ENCODE peak calls at places on chromosomes 1 and 21, in six cellular contexts. I is SK-N-SH, T is GM12878, J is K562, B is H1, O is HepG2. W is an unnamed sample.

GRCh38 chr1:100354971-100355394 is 2.7 kb downstream of the CDC14A start:
- DNase-seq in I (no peak), T (no peak), J (no peak), B (no peak), O (peak; percentile 66), W (no peak)

GRCh38 chr1:209387969-209388329 is 195.6 kb upstream of the CAMK1G start:
- DNase-seq in I (no peak), T (no peak), J (no peak), B (no peak), O (no peak), W (no peak)

GRCh38 chr1:234861761-234862160 is 251.8 kb upstream of the IRF2BP2 start:
- DNase-seq in I (no peak), T (no peak), J (no peak), B (no peak), O (no peak), W (no peak)

GRCh38 chr1:200305806-200306205 is 104.0 kb downstream of the ZNF281 start:
- DNase-seq in I (no peak), T (peak; percentile 48), J (no peak), B (no peak), O (no peak), W (no peak)

GRCh38 chr1:209720826-209721225 is 16.2 kb downstream of the HSD11B1 start:
- DNase-seq in I (no peak), T (no peak), J (no peak), B (no peak), O (no peak), W (no peak)

GRCh38 chr1:46539968-46540367 is 11.5 kb downstream of the KNCN start:
- DNase-seq in I (no peak), T (no peak), J (no peak), B (no peak), O (no peak), W (no peak)

GRCh38 chr21:27519357-27519756 is 552.5 kb upstream of the ADAMTS5 start:
- DNase-seq in I (no peak), T (no peak), J (no peak), B (no peak), O (no peak), W (no peak)

GRCh38 chr1:207964195-207964966 is 53.5 kb upstream of the CD34 start:
- DNase-seq in I (no peak), T (no peak), J (peak; percentile 58), B (no peak), O (no peak), W (no peak)

GRCh38 chr1:112237983-112238515 is 158.0 kb upstream of the CTTNBP2NL start:
- DNase-seq in I (no peak), T (no peak), J (no peak), B (no peak), O (no peak), W (no peak)

GRCh38 chr1:18010945-18011344 is 96.7 kb upstream of the IGSF21 start:
- DNase-seq in I (no peak), T (no peak), J (no peak), B (no peak), O (no peak), W (no peak)

GRCh38 chr1:227766015-227766634 is 30.9 kb downstream of the SNAP47 start:
- DNase-seq in I (no peak), T (no peak), J (no peak), B (no peak), O (no peak), W (peak; percentile 84)

GRCh38 chr1:41322835-41323234 is 38.4 kb upstream of the FOXO6 start:
- DNase-seq in I (peak; percentile 79), T (no peak), J (peak; percentile 60), B (peak; percentile 80), O (peak; percentile 46), W (peak; percentile 67)

GRCh38 chr1:228423399-228424053 is 6.9 kb upstream of the TRIM17 start:
- DNase-seq in I (no peak), T (no peak), J (no peak), B (no peak), O (peak; percentile 67), W (no peak)

GRCh38 chr1:217003355-217003754 is 280.1 kb upstream of the ESRRG start:
- DNase-seq in I (no peak), T (no peak), J (no peak), B (no peak), O (no peak), W (no peak)

GRCh38 chr1:117048431-117049133 is 11.5 kb upstream of the TTF2 start:
- DNase-seq in I (no peak), T (no peak), J (no peak), B (no peak), O (no peak), W (no peak)

GRCh38 chr21:22444990-22445389 is 1446.8 kb downstream of the NCAM2 start:
- DNase-seq in I (peak; percentile 15), T (no peak), J (no peak), B (no peak), O (no peak), W (no peak)

GRCh38 chr1:13828454-13829151 is 128.6 kb downstream of the PRDM2 start:
- DNase-seq in I (peak; percentile 67), T (no peak), J (peak; percentile 81), B (peak; percentile 93), O (peak; percentile 23), W (no peak)

GRCh38 chr1:61100578-61100977 is 18.2 kb downstream of the NFIA start:
- DNase-seq in I (no peak), T (no peak), J (no peak), B (no peak), O (no peak), W (no peak)

GRCh38 chr1:226542623-226543103 is 5.9 kb upstream of the STUM start:
- DNase-seq in I (no peak), T (no peak), J (no peak), B (no peak), O (peak; percentile 54), W (no peak)

GRCh38 chr1:36123357-36123756 is 1.7 kb downstream of the COL8A2 start:
- DNase-seq in I (no peak), T (peak; percentile 33), J (no peak), B (no peak), O (no peak), W (peak; percentile 51)

GRCh38 chr1:19918057-19918456 is 5.4 kb downstream of the PLA2G2E start:
- DNase-seq in I (peak; percentile 86), T (peak; percentile 33), J (peak; percentile 86), B (peak; percentile 92), O (peak; percentile 74), W (peak; percentile 70)

GRCh38 chr1:86067626-86068025 is 88.9 kb downstream of the COL24A1 start:
- DNase-seq in I (no peak), T (no peak), J (no peak), B (no peak), O (no peak), W (no peak)

GRCh38 chr1:44808063-44808937 is at the start of gene BTBD19:
- DNase-seq in I (peak; percentile 93), T (no peak), J (peak; percentile 74), B (peak; percentile 84), O (peak; percentile 84), W (peak; percentile 53)

GRCh38 chr1:190338829-190339228 is 138.8 kb downstream of the BRINP3 start:
- DNase-seq in I (no peak), T (no peak), J (no peak), B (no peak), O (no peak), W (no peak)

GRCh38 chr1:95431216-95431615 is 197.2 kb downstream of the RWDD3 start:
- DNase-seq in I (no peak), T (no peak), J (no peak), B (no peak), O (no peak), W (no peak)

GRCh38 chr1:165174485-165174884 is 182.0 kb downstream of the LMX1A start:
- DNase-seq in I (no peak), T (no peak), J (no peak), B (no peak), O (no peak), W (no peak)

GRCh38 chr1:14921057-14921456 is 232.5 kb upstream of the TMEM51 start:
- DNase-seq in I (no peak), T (peak; percentile 24), J (no peak), B (no peak), O (no peak), W (no peak)
- TF ChIP-seq GABPA in I (no peak), T (no peak), J (no peak), B (no peak), O (no peak), W (no peak)

DNA sequence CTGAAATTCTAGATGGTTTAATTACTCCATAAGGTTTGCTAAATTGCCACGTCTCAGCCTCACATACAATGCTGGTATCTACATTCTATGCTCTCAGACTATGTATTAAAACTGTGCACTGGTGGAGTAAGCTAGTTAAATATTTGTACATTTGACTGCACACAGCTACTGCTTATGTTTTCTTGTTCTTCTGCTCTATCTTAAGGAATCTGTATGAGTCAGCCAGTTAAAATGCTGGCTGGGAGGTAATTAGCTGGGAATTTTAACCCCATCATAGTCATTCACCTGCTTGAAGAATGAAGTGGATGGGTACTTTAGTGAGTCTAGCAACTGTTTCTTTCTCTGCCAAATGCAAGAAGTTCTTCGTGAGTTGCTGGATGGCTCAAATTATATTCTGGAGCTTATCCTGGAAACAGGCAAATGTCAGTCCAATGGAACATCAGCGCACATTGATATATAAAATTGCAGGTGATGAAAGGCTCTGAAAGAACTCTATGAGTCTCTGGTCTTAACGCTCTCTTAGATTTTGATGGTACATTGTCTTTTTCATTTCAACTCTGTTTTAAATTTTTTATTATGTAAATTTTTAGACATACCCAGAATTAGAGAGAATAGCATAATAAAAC is 83.4 kb downstream of the BACH1 start:
- DNase-seq in I (no peak), T (no peak), J (no peak), B (no peak), O (peak; percentile 10), W (no peak)
- TF ChIP-seq GABPA in I (no peak), T (no peak), J (no peak), B (no peak), O (no peak), W (no peak)

GRCh38 chr1:83807792-83808191 is 191.1 kb downstream of the TTLL7 start:
- DNase-seq in I (peak; percentile 6), T (no peak), J (no peak), B (no peak), O (no peak), W (no peak)
- TF ChIP-seq GABPA in I (no peak), T (no peak), J (no peak), B (no peak), O (no peak), W (no peak)

GRCh38 chr1:87961992-87962391 is 633.3 kb downstream of the LMO4 start:
- DNase-seq in I (no peak), T (no peak), J (no peak), B (no peak), O (no peak), W (peak; percentile 7)

GRCh38 chr1:87968259-87968955 is 639.7 kb downstream of the LMO4 start:
- DNase-seq in I (no peak), T (no peak), J (no peak), B (no peak), O (no peak), W (no peak)

GRCh38 chr1:87959236-87959635 is 630.6 kb downstream of the LMO4 start:
- DNase-seq in I (no peak), T (no peak), J (no peak), B (no peak), O (no peak), W (no peak)

GRCh38 chr1:87965193-87965592 is 636.5 kb downstream of the LMO4 start:
- DNase-seq in I (no peak), T (no peak), J (no peak), B (no peak), O (no peak), W (no peak)

DNA sequence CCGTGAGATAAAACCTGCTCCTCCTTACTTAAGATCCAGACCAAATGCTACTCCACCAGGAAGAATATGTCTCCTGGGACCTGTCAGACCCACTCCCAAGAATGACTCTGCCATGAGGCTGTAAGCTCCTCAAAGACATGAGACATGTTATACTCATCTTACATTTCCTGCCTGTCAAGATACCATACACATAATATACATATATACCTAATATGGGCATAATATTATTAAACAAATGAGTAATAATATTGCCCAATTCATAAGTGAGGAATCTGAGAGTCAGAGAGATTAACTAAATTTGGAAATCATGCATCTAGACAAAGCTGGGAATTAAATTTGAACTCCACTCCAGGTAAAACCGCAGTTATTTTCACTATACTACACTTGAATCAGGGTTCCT is 634.9 kb downstream of the LMO4 start:
- DNase-seq in I (no peak), T (no peak), J (no peak), B (no peak), O (no peak), W (no peak)
- TF ChIP-seq GABPA in I (no peak), T (no peak), J (no peak), B (no peak), O (no peak), W (no peak)